ENCODE peak calls at places on chromosomes 3 and 15, in five cellular contexts. One of them, this sample, is unnamed.

GRCh38 chr3:87127286-87127685 is 99.8 kb upstream of the CHMP2B start:
- DNase-seq in stimulated activated naive CD8-positive, alpha-beta T cell treated with anti-CD3 and anti-CD28 coated beads, Interleukin-15, Interleukin-2, amounts not matched to agents 100 U/mL and 50 U/mL, for 24 hours: no peak
- DNase-seq in substantia nigra: no peak
- DNase-seq in GM23248: no peak
- DNase-seq in CD4-positive, alpha-beta T cell: no peak
- DNase-seq in this sample: no peak

GRCh38 chr3:1190576-1190975 is 97.8 kb downstream of the CNTN6 start:
- DNase-seq in stimulated activated naive CD8-positive, alpha-beta T cell treated with anti-CD3 and anti-CD28 coated beads, Interleukin-15, Interleukin-2, amounts not matched to agents 100 U/mL and 50 U/mL, for 24 hours: no peak
- DNase-seq in substantia nigra: no peak
- DNase-seq in GM23248: no peak
- DNase-seq in CD4-positive, alpha-beta T cell: no peak
- DNase-seq in this sample: no peak

GRCh38 chr15:36005542-36005941 is 459.6 kb upstream of the DPH6 start:
- DNase-seq in stimulated activated naive CD8-positive, alpha-beta T cell treated with anti-CD3 and anti-CD28 coated beads, Interleukin-15, Interleukin-2, amounts not matched to agents 100 U/mL and 50 U/mL, for 24 hours: no peak
- DNase-seq in substantia nigra: no peak
- DNase-seq in GM23248: no peak
- DNase-seq in CD4-positive, alpha-beta T cell: no peak
- DNase-seq in this sample: no peak

GRCh38 chr3:184592411-184593200 is 31.0 kb downstream of the EPHB3 start:
- DNase-seq in stimulated activated naive CD8-positive, alpha-beta T cell treated with anti-CD3 and anti-CD28 coated beads, Interleukin-15, Interleukin-2, amounts not matched to agents 100 U/mL and 50 U/mL, for 24 hours: no peak
- DNase-seq in substantia nigra: no peak
- DNase-seq in GM23248: no peak
- DNase-seq in CD4-positive, alpha-beta T cell: no peak
- DNase-seq in this sample: no peak

GRCh38 chr15:38252481-38253311 is at the start of gene SPRED1:
- DNase-seq in stimulated activated naive CD8-positive, alpha-beta T cell treated with anti-CD3 and anti-CD28 coated beads, Interleukin-15, Interleukin-2, amounts not matched to agents 100 U/mL and 50 U/mL, for 24 hours: peak
- DNase-seq in substantia nigra: peak
- DNase-seq in GM23248: peak
- DNase-seq in CD4-positive, alpha-beta T cell: no peak
- DNase-seq in this sample: peak

GRCh38 chr3:16512435-16513140 is 911 bp downstream of the RFTN1 start:
- DNase-seq in stimulated activated naive CD8-positive, alpha-beta T cell treated with anti-CD3 and anti-CD28 coated beads, Interleukin-15, Interleukin-2, amounts not matched to agents 100 U/mL and 50 U/mL, for 24 hours: peak
- DNase-seq in substantia nigra: no peak
- DNase-seq in GM23248: peak
- DNase-seq in CD4-positive, alpha-beta T cell: peak
- DNase-seq in this sample: peak

GRCh38 chr3:97256060-97256459 is 441.7 kb downstream of the EPHA6 start:
- DNase-seq in stimulated activated naive CD8-positive, alpha-beta T cell treated with anti-CD3 and anti-CD28 coated beads, Interleukin-15, Interleukin-2, amounts not matched to agents 100 U/mL and 50 U/mL, for 24 hours: no peak
- DNase-seq in substantia nigra: no peak
- DNase-seq in GM23248: no peak
- DNase-seq in CD4-positive, alpha-beta T cell: no peak
- DNase-seq in this sample: no peak

GRCh38 chr15:82047493-82048446 is 2.0 kb upstream of the MEX3B start:
- DNase-seq in stimulated activated naive CD8-positive, alpha-beta T cell treated with anti-CD3 and anti-CD28 coated beads, Interleukin-15, Interleukin-2, amounts not matched to agents 100 U/mL and 50 U/mL, for 24 hours: no peak
- DNase-seq in substantia nigra: no peak
- DNase-seq in GM23248: peak
- DNase-seq in CD4-positive, alpha-beta T cell: no peak
- DNase-seq in this sample: no peak

GRCh38 chr3:155676252-155676981 is 68.5 kb downstream of the PLCH1 start:
- DNase-seq in stimulated activated naive CD8-positive, alpha-beta T cell treated with anti-CD3 and anti-CD28 coated beads, Interleukin-15, Interleukin-2, amounts not matched to agents 100 U/mL and 50 U/mL, for 24 hours: no peak
- DNase-seq in substantia nigra: no peak
- DNase-seq in GM23248: peak
- DNase-seq in CD4-positive, alpha-beta T cell: no peak
- DNase-seq in this sample: no peak

GRCh38 chr3:3802021-3802420 is 2.8 kb downstream of the LRRN1 start:
- DNase-seq in stimulated activated naive CD8-positive, alpha-beta T cell treated with anti-CD3 and anti-CD28 coated beads, Interleukin-15, Interleukin-2, amounts not matched to agents 100 U/mL and 50 U/mL, for 24 hours: no peak
- DNase-seq in substantia nigra: no peak
- DNase-seq in GM23248: no peak
- DNase-seq in CD4-positive, alpha-beta T cell: no peak
- DNase-seq in this sample: no peak

GRCh38 chr3:44983413-44984040 is 7.5 kb downstream of the EXOSC7 start:
- DNase-seq in stimulated activated naive CD8-positive, alpha-beta T cell treated with anti-CD3 and anti-CD28 coated beads, Interleukin-15, Interleukin-2, amounts not matched to agents 100 U/mL and 50 U/mL, for 24 hours: no peak
- DNase-seq in substantia nigra: no peak
- DNase-seq in GM23248: peak
- DNase-seq in CD4-positive, alpha-beta T cell: no peak
- DNase-seq in this sample: no peak

GRCh38 chr3:2921903-2922302 is 188.3 kb downstream of the IL5RA start:
- DNase-seq in stimulated activated naive CD8-positive, alpha-beta T cell treated with anti-CD3 and anti-CD28 coated beads, Interleukin-15, Interleukin-2, amounts not matched to agents 100 U/mL and 50 U/mL, for 24 hours: no peak
- DNase-seq in substantia nigra: no peak
- DNase-seq in GM23248: peak
- DNase-seq in CD4-positive, alpha-beta T cell: no peak
- DNase-seq in this sample: peak

GRCh38 chr15:31905054-31905453 is 125.3 kb upstream of the CHRNA7 start:
- DNase-seq in stimulated activated naive CD8-positive, alpha-beta T cell treated with anti-CD3 and anti-CD28 coated beads, Interleukin-15, Interleukin-2, amounts not matched to agents 100 U/mL and 50 U/mL, for 24 hours: no peak
- DNase-seq in substantia nigra: no peak
- DNase-seq in GM23248: no peak
- DNase-seq in CD4-positive, alpha-beta T cell: no peak
- DNase-seq in this sample: no peak

GRCh38 chr15:78855746-78856145 is 16.9 kb upstream of the MORF4L1 start:
- DNase-seq in stimulated activated naive CD8-positive, alpha-beta T cell treated with anti-CD3 and anti-CD28 coated beads, Interleukin-15, Interleukin-2, amounts not matched to agents 100 U/mL and 50 U/mL, for 24 hours: no peak
- DNase-seq in substantia nigra: no peak
- DNase-seq in GM23248: peak
- DNase-seq in CD4-positive, alpha-beta T cell: no peak
- DNase-seq in this sample: no peak

GRCh38 chr3:151209652-151210051 is 6.6 kb upstream of the GPR171 start:
- DNase-seq in stimulated activated naive CD8-positive, alpha-beta T cell treated with anti-CD3 and anti-CD28 coated beads, Interleukin-15, Interleukin-2, amounts not matched to agents 100 U/mL and 50 U/mL, for 24 hours: no peak
- DNase-seq in substantia nigra: no peak
- DNase-seq in GM23248: no peak
- DNase-seq in CD4-positive, alpha-beta T cell: no peak
- DNase-seq in this sample: no peak

GRCh38 chr3:161096771-161097367 is 8.3 kb downstream of the B3GALNT1 start:
- DNase-seq in stimulated activated naive CD8-positive, alpha-beta T cell treated with anti-CD3 and anti-CD28 coated beads, Interleukin-15, Interleukin-2, amounts not matched to agents 100 U/mL and 50 U/mL, for 24 hours: peak
- DNase-seq in substantia nigra: no peak
- DNase-seq in GM23248: no peak
- DNase-seq in CD4-positive, alpha-beta T cell: peak
- DNase-seq in this sample: peak

GRCh38 chr3:37457392-37458065 is 283.1 kb upstream of the LRRFIP2 start:
- DNase-seq in stimulated activated naive CD8-positive, alpha-beta T cell treated with anti-CD3 and anti-CD28 coated beads, Interleukin-15, Interleukin-2, amounts not matched to agents 100 U/mL and 50 U/mL, for 24 hours: no peak
- DNase-seq in substantia nigra: no peak
- DNase-seq in GM23248: peak
- DNase-seq in CD4-positive, alpha-beta T cell: no peak
- DNase-seq in this sample: no peak

GRCh38 chr3:144287001-144287400 is 315.4 kb downstream of the DIPK2A start:
- DNase-seq in stimulated activated naive CD8-positive, alpha-beta T cell treated with anti-CD3 and anti-CD28 coated beads, Interleukin-15, Interleukin-2, amounts not matched to agents 100 U/mL and 50 U/mL, for 24 hours: no peak
- DNase-seq in substantia nigra: no peak
- DNase-seq in GM23248: no peak
- DNase-seq in CD4-positive, alpha-beta T cell: no peak
- DNase-seq in this sample: no peak

GRCh38 chr3:57052662-57053061 is 7.8 kb upstream of the SPATA12 start:
- DNase-seq in stimulated activated naive CD8-positive, alpha-beta T cell treated with anti-CD3 and anti-CD28 coated beads, Interleukin-15, Interleukin-2, amounts not matched to agents 100 U/mL and 50 U/mL, for 24 hours: no peak
- DNase-seq in substantia nigra: no peak
- DNase-seq in GM23248: no peak
- DNase-seq in CD4-positive, alpha-beta T cell: no peak
- DNase-seq in this sample: no peak

GRCh38 chr15:57353317-57353804 is 22.9 kb upstream of the CGNL1 start:
- DNase-seq in stimulated activated naive CD8-positive, alpha-beta T cell treated with anti-CD3 and anti-CD28 coated beads, Interleukin-15, Interleukin-2, amounts not matched to agents 100 U/mL and 50 U/mL, for 24 hours: no peak
- DNase-seq in substantia nigra: no peak
- DNase-seq in GM23248: no peak
- DNase-seq in CD4-positive, alpha-beta T cell: no peak
- DNase-seq in this sample: no peak

GRCh38 chr3:154126651-154127050 is 5.5 kb downstream of the ARHGEF26 start:
- DNase-seq in stimulated activated naive CD8-positive, alpha-beta T cell treated with anti-CD3 and anti-CD28 coated beads, Interleukin-15, Interleukin-2, amounts not matched to agents 100 U/mL and 50 U/mL, for 24 hours: no peak
- DNase-seq in substantia nigra: no peak
- DNase-seq in GM23248: no peak
- DNase-seq in CD4-positive, alpha-beta T cell: no peak
- DNase-seq in this sample: no peak

GRCh38 chr3:72535789-72536188 is 312.5 kb downstream of the SHQ1 start:
- DNase-seq in stimulated activated naive CD8-positive, alpha-beta T cell treated with anti-CD3 and anti-CD28 coated beads, Interleukin-15, Interleukin-2, amounts not matched to agents 100 U/mL and 50 U/mL, for 24 hours: no peak
- DNase-seq in substantia nigra: no peak
- DNase-seq in GM23248: no peak
- DNase-seq in CD4-positive, alpha-beta T cell: no peak
- DNase-seq in this sample: no peak

GRCh38 chr3:182886497-182886896 is 93.2 kb downstream of the ATP11B start:
- DNase-seq in stimulated activated naive CD8-positive, alpha-beta T cell treated with anti-CD3 and anti-CD28 coated beads, Interleukin-15, Interleukin-2, amounts not matched to agents 100 U/mL and 50 U/mL, for 24 hours: no peak
- DNase-seq in substantia nigra: no peak
- DNase-seq in GM23248: peak
- DNase-seq in CD4-positive, alpha-beta T cell: no peak
- DNase-seq in this sample: no peak

GRCh38 chr3:36210840-36211655 is 169.3 kb upstream of the STAC start:
- DNase-seq in stimulated activated naive CD8-positive, alpha-beta T cell treated with anti-CD3 and anti-CD28 coated beads, Interleukin-15, Interleukin-2, amounts not matched to agents 100 U/mL and 50 U/mL, for 24 hours: no peak
- DNase-seq in substantia nigra: no peak
- DNase-seq in GM23248: no peak
- DNase-seq in CD4-positive, alpha-beta T cell: no peak
- DNase-seq in this sample: no peak

GRCh38 chr15:79811406-79812405 is 85.1 kb downstream of the MTHFS start:
- DNase-seq in stimulated activated naive CD8-positive, alpha-beta T cell treated with anti-CD3 and anti-CD28 coated beads, Interleukin-15, Interleukin-2, amounts not matched to agents 100 U/mL and 50 U/mL, for 24 hours: no peak
- DNase-seq in substantia nigra: peak
- DNase-seq in GM23248: peak
- DNase-seq in CD4-positive, alpha-beta T cell: no peak
- DNase-seq in this sample: no peak

GRCh38 chr15:39746714-39747276 is 35.8 kb downstream of the FSIP1 start:
- DNase-seq in stimulated activated naive CD8-positive, alpha-beta T cell treated with anti-CD3 and anti-CD28 coated beads, Interleukin-15, Interleukin-2, amounts not matched to agents 100 U/mL and 50 U/mL, for 24 hours: no peak
- DNase-seq in substantia nigra: no peak
- DNase-seq in GM23248: no peak
- DNase-seq in CD4-positive, alpha-beta T cell: no peak
- DNase-seq in this sample: no peak

GRCh38 chr3:133426721-133427120 is 26.9 kb downstream of the BFSP2 start:
- DNase-seq in stimulated activated naive CD8-positive, alpha-beta T cell treated with anti-CD3 and anti-CD28 coated beads, Interleukin-15, Interleukin-2, amounts not matched to agents 100 U/mL and 50 U/mL, for 24 hours: no peak
- DNase-seq in substantia nigra: no peak
- DNase-seq in GM23248: peak
- DNase-seq in CD4-positive, alpha-beta T cell: no peak
- DNase-seq in this sample: no peak

GRCh38 chr3:122934251-122934650 is 93.3 kb downstream of the SEMA5B start:
- DNase-seq in stimulated activated naive CD8-positive, alpha-beta T cell treated with anti-CD3 and anti-CD28 coated beads, Interleukin-15, Interleukin-2, amounts not matched to agents 100 U/mL and 50 U/mL, for 24 hours: no peak
- DNase-seq in substantia nigra: no peak
- DNase-seq in GM23248: no peak
- DNase-seq in CD4-positive, alpha-beta T cell: no peak
- DNase-seq in this sample: no peak

GRCh38 chr3:172591876-172592771 is 68.9 kb upstream of the TNFSF10 start:
- DNase-seq in stimulated activated naive CD8-positive, alpha-beta T cell treated with anti-CD3 and anti-CD28 coated beads, Interleukin-15, Interleukin-2, amounts not matched to agents 100 U/mL and 50 U/mL, for 24 hours: peak
- DNase-seq in substantia nigra: no peak
- DNase-seq in GM23248: no peak
- DNase-seq in CD4-positive, alpha-beta T cell: peak
- DNase-seq in this sample: no peak

GRCh38 chr15:40088929-40089755 is 19.5 kb downstream of the BMF start:
- DNase-seq in stimulated activated naive CD8-positive, alpha-beta T cell treated with anti-CD3 and anti-CD28 coated beads, Interleukin-15, Interleukin-2, amounts not matched to agents 100 U/mL and 50 U/mL, for 24 hours: no peak
- DNase-seq in substantia nigra: no peak
- DNase-seq in GM23248: peak
- DNase-seq in CD4-positive, alpha-beta T cell: no peak
- DNase-seq in this sample: no peak

GRCh38 chr3:99747915-99748314 is 69.7 kb upstream of the CMSS1 start:
- DNase-seq in stimulated activated naive CD8-positive, alpha-beta T cell treated with anti-CD3 and anti-CD28 coated beads, Interleukin-15, Interleukin-2, amounts not matched to agents 100 U/mL and 50 U/mL, for 24 hours: no peak
- DNase-seq in substantia nigra: no peak
- DNase-seq in GM23248: peak
- DNase-seq in CD4-positive, alpha-beta T cell: no peak
- DNase-seq in this sample: no peak

GRCh38 chr3:32453346-32453745 is 49.3 kb downstream of the CMTM6 start:
- DNase-seq in stimulated activated naive CD8-positive, alpha-beta T cell treated with anti-CD3 and anti-CD28 coated beads, Interleukin-15, Interleukin-2, amounts not matched to agents 100 U/mL and 50 U/mL, for 24 hours: no peak
- DNase-seq in substantia nigra: no peak
- DNase-seq in GM23248: peak
- DNase-seq in CD4-positive, alpha-beta T cell: no peak
- DNase-seq in this sample: no peak

GRCh38 chr3:156382458-156383346 is 172.2 kb downstream of the SSR3 start:
- DNase-seq in stimulated activated naive CD8-positive, alpha-beta T cell treated with anti-CD3 and anti-CD28 coated beads, Interleukin-15, Interleukin-2, amounts not matched to agents 100 U/mL and 50 U/mL, for 24 hours: peak
- DNase-seq in substantia nigra: no peak
- DNase-seq in GM23248: peak
- DNase-seq in CD4-positive, alpha-beta T cell: no peak
- DNase-seq in this sample: peak

GRCh38 chr15:41281236-41281635 is 50.2 kb downstream of the CHP1 start:
- DNase-seq in stimulated activated naive CD8-positive, alpha-beta T cell treated with anti-CD3 and anti-CD28 coated beads, Interleukin-15, Interleukin-2, amounts not matched to agents 100 U/mL and 50 U/mL, for 24 hours: no peak
- DNase-seq in substantia nigra: no peak
- DNase-seq in GM23248: peak
- DNase-seq in CD4-positive, alpha-beta T cell: no peak
- DNase-seq in this sample: no peak

GRCh38 chr3:72812201-72812600 is 36.0 kb downstream of the SHQ1 start:
- DNase-seq in stimulated activated naive CD8-positive, alpha-beta T cell treated with anti-CD3 and anti-CD28 coated beads, Interleukin-15, Interleukin-2, amounts not matched to agents 100 U/mL and 50 U/mL, for 24 hours: no peak
- DNase-seq in substantia nigra: no peak
- DNase-seq in GM23248: no peak
- DNase-seq in CD4-positive, alpha-beta T cell: no peak
- DNase-seq in this sample: no peak

GRCh38 chr15:33059184-33059583 is 135.3 kb downstream of the FMN1 start:
- DNase-seq in stimulated activated naive CD8-positive, alpha-beta T cell treated with anti-CD3 and anti-CD28 coated beads, Interleukin-15, Interleukin-2, amounts not matched to agents 100 U/mL and 50 U/mL, for 24 hours: no peak
- DNase-seq in substantia nigra: no peak
- DNase-seq in GM23248: peak
- DNase-seq in CD4-positive, alpha-beta T cell: no peak
- DNase-seq in this sample: no peak

GRCh38 chr15:85800460-85801123 is 5.9 kb upstream of the KLHL25 start:
- DNase-seq in stimulated activated naive CD8-positive, alpha-beta T cell treated with anti-CD3 and anti-CD28 coated beads, Interleukin-15, Interleukin-2, amounts not matched to agents 100 U/mL and 50 U/mL, for 24 hours: no peak
- DNase-seq in substantia nigra: no peak
- DNase-seq in GM23248: peak
- DNase-seq in CD4-positive, alpha-beta T cell: no peak
- DNase-seq in this sample: peak

GRCh38 chr3:69144631-69145244 is 22.3 kb upstream of the LMOD3 start:
- DNase-seq in stimulated activated naive CD8-positive, alpha-beta T cell treated with anti-CD3 and anti-CD28 coated beads, Interleukin-15, Interleukin-2, amounts not matched to agents 100 U/mL and 50 U/mL, for 24 hours: no peak
- DNase-seq in substantia nigra: no peak
- DNase-seq in GM23248: no peak
- DNase-seq in CD4-positive, alpha-beta T cell: no peak
- DNase-seq in this sample: no peak

GRCh38 chr3:13333236-13333897 is 86.8 kb downstream of the NUP210 start:
- DNase-seq in stimulated activated naive CD8-positive, alpha-beta T cell treated with anti-CD3 and anti-CD28 coated beads, Interleukin-15, Interleukin-2, amounts not matched to agents 100 U/mL and 50 U/mL, for 24 hours: no peak
- DNase-seq in substantia nigra: no peak
- DNase-seq in GM23248: no peak
- DNase-seq in CD4-positive, alpha-beta T cell: no peak
- DNase-seq in this sample: no peak

GRCh38 chr15:39598186-39598850 is 17.4 kb downstream of the THBS1 start:
- DNase-seq in stimulated activated naive CD8-positive, alpha-beta T cell treated with anti-CD3 and anti-CD28 coated beads, Interleukin-15, Interleukin-2, amounts not matched to agents 100 U/mL and 50 U/mL, for 24 hours: no peak
- DNase-seq in substantia nigra: no peak
- DNase-seq in GM23248: peak
- DNase-seq in CD4-positive, alpha-beta T cell: no peak
- DNase-seq in this sample: no peak